ENCODE peak calls at places on chromosomes 13 and 19, in nine cellular contexts. K, T, D, C, S, A, I, Z and Q are unnamed samples. For H3K4me1, the result is how much of the 10 kb centered on the place peaks cover.

GRCh38 chr13:37647038-37647650 is 48.6 kb upstream of the POSTN start:
- DNase-seq in T (no peak), A (no peak), Z (no peak), S (peak), D (no peak), C (no peak), K (no peak), I (no peak), Q (no peak)

GRCh38 chr13:105008606-105009005 is 1526.9 kb downstream of the EFNB2 start:
- DNase-seq in C (no peak), S (no peak), D (no peak), Z (no peak), K (no peak), I (no peak), T (no peak), A (no peak), Q (no peak)

GRCh38 chr19:4267901-4268815 is 10.9 kb upstream of the SHD start:
- DNase-seq in S (no peak), C (no peak), D (no peak), K (no peak), A (no peak), Z (no peak), T (peak), I (no peak), Q (no peak)

GRCh38 chr13:93965587-93965986 is 513.9 kb downstream of the DCT start:
- DNase-seq in I (no peak), C (no peak), D (no peak), Z (no peak), T (no peak), K (no peak), S (no peak), A (no peak), Q (no peak)

GRCh38 chr13:45441633-45442032 is 23.1 kb upstream of the COG3 start:
- DNase-seq in C (no peak), K (no peak), S (no peak), D (no peak), A (no peak), T (no peak), Z (no peak), I (no peak), Q (no peak)

GRCh38 chr13:97223711-97224461 is 1.8 kb downstream of the MBNL2 start:
- DNase-seq in Z (peak), T (peak), D (peak), C (peak), A (no peak), S (peak), I (peak), K (peak), Q (peak)

GRCh38 chr13:26861951-26862350 is 101.4 kb upstream of the GPR12 start:
- DNase-seq in S (no peak), T (no peak), D (no peak), A (no peak), K (no peak), Z (no peak), I (no peak), C (no peak), Q (no peak)

GRCh38 chr19:38425810-38426466 is at the start of gene RASGRP4:
- DNase-seq in A (peak), D (peak), I (no peak), K (no peak), S (no peak), Z (peak), T (peak), C (no peak), Q (no peak)

GRCh38 chr19:5621945-5622464 is 571 bp downstream of the SAFB2 start:
- DNase-seq in Z (peak), T (peak), I (no peak), A (peak), D (peak), S (no peak), C (no peak), K (peak), Q (no peak)

GRCh38 chr19:29643361-29643935 is 21.8 kb upstream of the PLEKHF1 start:
- DNase-seq in K (no peak), C (no peak), I (no peak), Z (no peak), D (no peak), T (no peak), A (no peak), S (no peak), Q (no peak)

GRCh38 chr13:99145461-99145860 is 55.2 kb upstream of the UBAC2 start:
- DNase-seq in K (no peak), D (no peak), T (no peak), Z (no peak), A (no peak), C (no peak), S (no peak), I (no peak), Q (no peak)

GRCh38 chr13:85140192-85140591 is 659.0 kb downstream of the SLITRK6 start:
- DNase-seq in K (no peak), A (no peak), S (no peak), C (no peak), I (peak), Z (no peak), T (no peak), D (no peak), Q (no peak)

GRCh38 chr19:35009424-35010415 is 9.6 kb downstream of the GRAMD1A start:
- DNase-seq in D (no peak), C (no peak), Z (no peak), T (no peak), S (no peak), I (no peak), A (no peak), K (no peak), Q (no peak)

GRCh38 chr19:49553451-49554271 is 25.9 kb downstream of the RCN3 start:
- DNase-seq in A (no peak), T (peak), S (no peak), K (no peak), Z (no peak), D (no peak), C (no peak), I (no peak), Q (no peak)

GRCh38 chr13:27607125-27607524 is 13.2 kb downstream of the LNX2 start:
- DNase-seq in S (peak), C (peak), T (peak), D (no peak), A (no peak), I (peak), K (no peak), Z (no peak), Q (no peak)

GRCh38 chr19:11673608-11674041 is 65.1 kb downstream of the ZNF823 start:
- DNase-seq in D (peak), T (peak), C (no peak), A (peak), K (peak), I (no peak), Z (no peak), S (peak), Q (no peak)

GRCh38 chr19:47561440-47562045 is 11.4 kb downstream of the ZNF541 start:
- DNase-seq in A (no peak), K (no peak), D (no peak), T (no peak), C (no peak), Z (no peak), I (peak), S (no peak), Q (no peak)

GRCh38 chr19:1269478-1270167 is 491 bp downstream of the CIRBP start:
- DNase-seq in C (no peak), D (peak), S (peak), I (peak), Z (peak), T (peak), A (peak), K (peak), Q (peak)
- H3K4me1 ChIP-seq in C (half or more), D (under half), S (under half), I (half or more), Z (half or more), T (half or more), A (under half), K (under half), Q (half or more)

DNA sequence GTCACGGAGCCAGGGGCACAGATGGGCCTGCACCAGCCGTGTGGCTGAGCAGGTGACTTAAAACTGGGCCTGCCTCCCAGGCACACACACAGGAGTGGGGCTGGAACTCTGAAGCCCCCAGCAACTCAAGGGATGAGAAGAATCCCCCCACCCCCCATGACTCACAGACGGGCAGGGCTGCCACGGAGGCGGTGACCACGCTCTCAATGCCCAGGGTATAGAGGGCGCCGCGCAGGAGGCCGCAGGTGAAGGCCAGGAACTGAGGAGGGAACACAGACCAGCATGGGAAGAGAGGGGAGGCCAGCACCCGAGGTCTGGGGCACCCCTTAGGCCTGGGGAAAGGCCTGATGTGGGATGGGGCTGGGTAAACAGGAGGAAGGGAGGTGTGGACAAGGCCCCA is 3.0 kb upstream of the NKPD1 start:
- DNase-seq in Z (no peak), K (no peak), D (no peak), A (no peak), C (no peak), I (no peak), S (no peak), T (no peak), Q (peak)
- H3K4me1 ChIP-seq in Z (under half), K (under half), D (under half), A (under half), C (under half), I (under half), S (under half), T (under half), Q (under half)

DNA sequence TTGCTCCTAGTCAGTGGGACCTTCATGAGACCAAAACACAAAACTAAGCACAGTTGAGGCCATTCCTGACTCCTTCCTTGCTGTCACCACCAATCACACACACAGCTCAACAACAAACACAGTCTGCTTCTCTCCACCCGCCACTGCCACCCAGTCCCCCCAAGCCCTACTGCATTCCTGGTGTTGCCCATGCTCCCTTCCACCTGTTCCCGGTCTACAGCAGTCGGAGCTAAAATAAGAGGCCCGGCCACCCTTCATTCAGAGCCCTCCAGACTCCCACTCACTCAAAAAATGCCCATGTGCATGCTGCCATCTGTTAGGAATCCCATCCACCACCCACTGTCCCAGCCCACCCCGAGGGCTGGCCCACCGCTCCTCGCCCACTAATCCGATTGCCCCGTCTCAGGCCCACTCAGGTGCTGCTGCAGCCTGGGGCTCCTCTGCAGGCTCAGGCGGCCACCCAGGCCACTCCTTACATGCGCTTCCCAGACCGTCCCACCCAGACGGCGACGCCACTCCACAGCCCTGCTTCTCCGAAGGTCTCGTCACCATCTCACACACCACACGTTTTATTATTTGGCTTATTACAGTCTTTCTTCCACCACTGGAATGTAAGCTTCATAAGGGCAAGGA is 127.6 kb downstream of the RNF17 start:
- DNase-seq in C (no peak), K (no peak), D (no peak), I (no peak), S (no peak), T (no peak), Z (no peak), A (no peak), Q (no peak)
- H3K4me1 ChIP-seq in C (under half), K (under half), D (under half), I (under half), S (under half), T (under half), Z (under half), A (under half), Q (under half)

GRCh38 chr19:18501351-18501750 is 20.5 kb downstream of the ELL start:
- DNase-seq in Z (no peak), K (no peak), I (no peak), C (no peak), T (no peak), D (no peak), A (no peak), S (no peak), Q (no peak)
- H3K4me1 ChIP-seq in Z (half or more), K (under half), I (under half), C (under half), T (under half), D (under half), A (under half), S (under half), Q (half or more)

GRCh38 chr19:46347985-46348384 is 1.1 kb downstream of the PPP5C start:
- DNase-seq in K (no peak), C (no peak), D (no peak), S (no peak), Z (no peak), A (no peak), I (no peak), T (no peak), Q (no peak)

GRCh38 chr19:46351241-46352041 is 4.6 kb downstream of the PPP5C start:
- DNase-seq in D (peak), S (no peak), I (no peak), Z (peak), A (peak), K (peak), T (peak), C (no peak), Q (peak)

GRCh38 chr19:46350029-46350757 is 3.3 kb downstream of the PPP5C start:
- DNase-seq in C (no peak), A (peak), T (peak), D (no peak), I (no peak), Z (no peak), K (no peak), S (no peak), Q (no peak)

GRCh38 chr19:46349311-46349993 is 2.6 kb downstream of the PPP5C start:
- DNase-seq in T (no peak), K (no peak), I (no peak), A (peak), Z (no peak), S (peak), D (no peak), C (no peak), Q (peak)

GRCh38 chr19:46350758-46351159 is 3.9 kb downstream of the PPP5C start:
- DNase-seq in C (no peak), T (no peak), D (no peak), A (peak), K (no peak), Z (no peak), I (no peak), S (no peak), Q (no peak)
- H3K4me1 ChIP-seq in C (under half), T (under half), D (under half), A (under half), K (under half), Z (half or more), I (under half), S (under half), Q (half or more)

DNA sequence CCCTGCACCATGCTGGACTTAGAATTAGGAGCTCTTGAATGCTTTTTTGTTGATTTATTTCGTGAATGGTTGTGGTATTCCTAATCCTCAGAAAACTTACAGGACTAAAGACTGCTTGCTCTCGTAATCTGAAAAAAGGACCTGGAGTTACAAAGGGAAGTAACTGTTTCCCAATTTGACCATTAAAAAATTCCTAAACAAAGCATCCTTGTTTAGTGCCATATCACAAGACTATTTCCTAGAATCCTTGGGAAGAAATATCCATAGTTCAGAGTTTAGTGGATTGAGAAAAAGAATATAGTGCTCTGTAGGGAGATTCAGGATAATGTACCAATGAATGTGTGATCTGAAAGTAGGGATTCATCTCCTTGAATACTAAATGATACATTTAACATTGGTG is 186.8 kb downstream of the NDFIP2 start:
- DNase-seq in K (no peak), S (no peak), T (no peak), C (no peak), I (no peak), D (no peak), Z (no peak), A (no peak), Q (no peak)
- H3K4me1 ChIP-seq in K (under half), S (under half), T (under half), C (under half), I (under half), D (under half), Z (under half), A (under half), Q (under half)

GRCh38 chr19:16263115-16263839 is 61.3 kb upstream of the KLF2 start:
- DNase-seq in C (no peak), K (no peak), S (no peak), D (no peak), T (no peak), Z (no peak), I (no peak), A (no peak), Q (no peak)
- H3K4me1 ChIP-seq in C (under half), K (under half), S (under half), D (under half), T (under half), Z (half or more), I (under half), A (under half), Q (under half)